ENCODE peak calls at places on chromosomes 5 and 9, in seven cellular contexts. N is aorta; G is naive thymus-derived CD8-positive, alpha-beta T cell; V is activated CD4-positive, alpha-beta T cell treated with anti-CD3 and anti-CD28 coated beads, Interleukin-2, amount 50 U/mL, for 4 hours; L is mesendoderm; S is stimulated activated naive CD8-positive, alpha-beta T cell treated with anti-CD3 and anti-CD28 coated beads, Interleukin-15, amount 100 ng/mL, for 72 hours; T is pancreas. C is an unnamed sample.
A peak's percentile ranks its signal among the peaks of the same experiment; 100 is the strongest.

GRCh38 chr5:10775646-10776045 is 14.6 kb upstream of the DAP start:
- DNase-seq in L (peak; percentile 25), V (no peak), N (no peak), T (no peak), S (no peak), G (no peak), C (no peak)

GRCh38 chr9:94864862-94865435 is 138.4 kb downstream of the AOPEP start:
- DNase-seq in L (no peak), V (no peak), G (no peak), T (no peak), N (no peak), S (no peak), C (no peak)

GRCh38 chr5:40781843-40782409 is 16.2 kb downstream of the PRKAA1 start:
- DNase-seq in S (no peak), L (no peak), T (no peak), N (no peak), V (no peak), G (no peak), C (no peak)

GRCh38 chr5:174552428-174552827 is 172.0 kb upstream of the MSX2 start:
- DNase-seq in G (no peak), N (no peak), S (no peak), L (no peak), V (no peak), T (no peak), C (no peak)

GRCh38 chr5:158832736-158833135 is 267.0 kb downstream of the EBF1 start:
- DNase-seq in V (no peak), L (no peak), S (no peak), G (no peak), T (no peak), N (no peak), C (no peak)

GRCh38 chr5:102792705-102793104 is 37.6 kb downstream of the PAM start:
- DNase-seq in S (no peak), V (no peak), L (peak; percentile 34), T (no peak), G (no peak), N (no peak), C (no peak)

GRCh38 chr9:87267701-87268100 is 230.0 kb upstream of the DAPK1 start:
- DNase-seq in V (no peak), S (no peak), N (peak; percentile 73), L (no peak), G (no peak), T (no peak), C (no peak)

GRCh38 chr9:89961616-89962341 is 357.0 kb downstream of the GADD45G start:
- DNase-seq in S (no peak), N (no peak), L (no peak), V (no peak), G (peak; percentile 16), T (no peak), C (no peak)

GRCh38 chr9:110626109-110626829 is 42.3 kb upstream of the MUSK start:
- DNase-seq in V (no peak), G (no peak), L (peak; percentile 27), N (peak; percentile 45), T (no peak), S (peak; percentile 44), C (no peak)

GRCh38 chr9:82489579-82489915 is 501.0 kb downstream of the SPATA31D1 start:
- DNase-seq in T (no peak), L (no peak), V (no peak), N (no peak), S (no peak), G (no peak), C (no peak)

GRCh38 chr9:135144581-135145108 is 57.2 kb downstream of the OLFM1 start:
- DNase-seq in S (no peak), L (no peak), T (no peak), N (no peak), V (no peak), G (no peak), C (no peak)

GRCh38 chr5:134784946-134785620 is 26.5 kb downstream of the DDX46 start:
- DNase-seq in G (no peak), V (no peak), L (peak; percentile 21), S (no peak), N (no peak), T (no peak), C (no peak)

GRCh38 chr5:113612060-113612496 is 98.6 kb downstream of the YTHDC2 start:
- DNase-seq in V (no peak), T (no peak), S (no peak), N (no peak), L (peak; percentile 50), G (peak; percentile 50), C (no peak)

GRCh38 chr5:112957409-112957808 is 19.2 kb upstream of the DCP2 start:
- DNase-seq in G (no peak), V (no peak), N (no peak), T (no peak), S (no peak), L (no peak), C (no peak)

GRCh38 chr5:78824826-78825225 is 160.3 kb downstream of the ARSB start:
- DNase-seq in N (no peak), V (no peak), T (no peak), G (no peak), S (no peak), L (no peak), C (no peak)

GRCh38 chr5:157126-157715 is 34.1 kb upstream of the LRRC14B start:
- DNase-seq in L (no peak), S (peak; percentile 4), G (no peak), T (no peak), N (no peak), V (no peak), C (no peak)

GRCh38 chr9:13033959-13034695 is 245.4 kb downstream of the MPDZ start:
- DNase-seq in T (peak; percentile 72), L (peak; percentile 74), G (no peak), N (peak; percentile 69), S (no peak), V (no peak), C (no peak)

GRCh38 chr5:38515648-38516047 is 40.8 kb downstream of the LIFR start:
- DNase-seq in T (no peak), L (peak; percentile 22), S (no peak), V (no peak), N (no peak), G (no peak), C (no peak)

GRCh38 chr9:109968702-109969450 is 188.9 kb downstream of the PALM2AKAP2 start:
- DNase-seq in G (no peak), T (no peak), N (no peak), L (peak; percentile 47), V (no peak), S (no peak), C (no peak)

GRCh38 chr5:80399553-80400239 is 8.2 kb upstream of the ZFYVE16 start:
- DNase-seq in L (no peak), N (no peak), T (no peak), S (no peak), V (no peak), G (no peak), C (peak; percentile 80)

GRCh38 chr9:135567311-135567710 is 5.8 kb downstream of the PAEP start:
- DNase-seq in L (no peak), T (no peak), N (no peak), S (no peak), G (no peak), V (no peak), C (no peak)

GRCh38 chr9:13410566-13411031 is 131.1 kb upstream of the MPDZ start:
- DNase-seq in V (no peak), T (no peak), G (no peak), N (no peak), L (no peak), S (no peak), C (peak; percentile 12)

GRCh38 chr5:79416499-79416898 is 97.4 kb downstream of the HOMER1 start:
- DNase-seq in S (no peak), V (no peak), T (no peak), N (no peak), L (no peak), G (no peak), C (no peak)

C was measured in epithelial cell of prostate.